ENCODE peak calls at places on chromosomes 16 and 17, in seven cellular contexts. H is stimulated activated CD8-positive, alpha-beta memory T cell treated with anti-CD3 and anti-CD28 coated beads, Interleukin-4, amount 100 ng/mL, for 4 hours; D is kidney epithelial cell; M is GM04503; W is CD8-positive, alpha-beta memory T cell; R is stimulated activated CD4-positive, alpha-beta T cell treated with anti-CD3 and anti-CD28 coated beads, Interleukin-4, amount 100 ng/mL, for 48 hours; Q is stomach. N is an unnamed sample.

GRCh38 chr16:85074225-85074914 is 37.9 kb downstream of the CIBAR2 start:
- DNase-seq in W (no peak), R (no peak), Q (no peak), H (no peak), M (no peak), D (no peak), N (no peak)

GRCh38 chr16:53714080-53715050 is 10.4 kb downstream of the FTO start:
- DNase-seq in D (no peak), H (no peak), R (no peak), W (no peak), Q (no peak), M (peak), N (peak)

GRCh38 chr16:27177031-27177774 is 26.1 kb upstream of the KDM8 start:
- DNase-seq in Q (no peak), W (no peak), M (peak), H (peak), R (no peak), D (peak), N (no peak)

GRCh38 chr17:63919311-63919723 is 678 bp upstream of the GH1 start:
- DNase-seq in H (peak), W (peak), R (peak), D (peak), Q (peak), M (peak), N (peak)

GRCh38 chr17:17538417-17539391 is 42.5 kb upstream of the RASD1 start:
- DNase-seq in R (no peak), M (no peak), D (no peak), Q (peak), W (no peak), H (no peak), N (peak)

GRCh38 chr17:80317706-80317980 is 57.0 kb downstream of the RNF213 start:
- DNase-seq in Q (no peak), W (no peak), M (no peak), R (no peak), H (no peak), D (no peak), N (no peak)

GRCh38 chr16:27671410-27671809 is 121.5 kb downstream of the KATNIP start:
- DNase-seq in W (no peak), R (no peak), D (no peak), Q (no peak), H (no peak), M (no peak), N (peak)

GRCh38 chr17:21275579-21276339 is 8.8 kb upstream of the MAP2K3 start:
- DNase-seq in M (no peak), R (peak), Q (peak), W (peak), H (peak), D (no peak), N (peak)

GRCh38 chr16:12265168-12265567 is 288.6 kb downstream of the SNX29 start:
- DNase-seq in D (no peak), W (no peak), Q (no peak), M (no peak), R (no peak), H (no peak), N (no peak)

GRCh38 chr17:4896332-4897197 is 2.8 kb upstream of the C17orf107 start:
- DNase-seq in D (no peak), R (no peak), H (no peak), M (no peak), W (no peak), Q (no peak), N (no peak)

GRCh38 chr16:19666451-19666850 is 51.6 kb downstream of the KNOP1 start:
- DNase-seq in R (no peak), M (no peak), Q (no peak), W (no peak), H (no peak), D (no peak), N (no peak)

GRCh38 chr16:79296491-79296890 is 304.0 kb downstream of the MAF start:
- DNase-seq in W (peak), R (no peak), M (no peak), D (no peak), H (no peak), Q (no peak), N (no peak)

GRCh38 chr17:76130473-76130872 is 10.6 kb downstream of the FOXJ1 start:
- DNase-seq in W (no peak), H (no peak), R (no peak), M (no peak), Q (no peak), D (no peak), N (no peak)

GRCh38 chr17:74354123-74354522 is 7.5 kb downstream of the BTBD17 start:
- DNase-seq in D (no peak), Q (peak), R (peak), W (peak), M (no peak), H (no peak), N (peak)

GRCh38 chr17:80253631-80254395 is 6.8 kb upstream of the RNF213 start:
- DNase-seq in Q (no peak), H (no peak), W (no peak), D (no peak), R (no peak), M (no peak), N (no peak)

GRCh38 chr16:54657058-54657708 is 273.5 kb upstream of the IRX5 start:
- DNase-seq in Q (peak), R (no peak), M (no peak), D (no peak), W (no peak), H (no peak), N (no peak)